ENCODE peak calls at places on chromosomes 16 and 17, in four cellular contexts. H is activated CD8-positive, alpha-beta T cell treated with anti-CD3 and anti-CD28 coated beads for 36 hours; I is testis; J is IMR-90. T is an unnamed sample.

GRCh38 chr16:86614699-86615098 is 36.4 kb downstream of the FOXL1 start:
- DNase-seq in H (no peak), I (peak), J (no peak), T (no peak)

GRCh38 chr17:55607736-55608341 is 96.6 kb upstream of the SMIM36 start:
- DNase-seq in I (peak), H (no peak), J (peak), T (no peak)

GRCh38 chr16:67542464-67542863 is 13.8 kb downstream of the RIPOR1 start:
- DNase-seq in I (no peak), H (peak), J (peak), T (peak)

GRCh38 chr16:47687694-47688093 is 226.6 kb downstream of the PHKB start:
- DNase-seq in I (no peak), H (no peak), J (peak), T (peak)

GRCh38 chr16:66581246-66581952 is 2.1 kb downstream of the CMTM2 start:
- DNase-seq in H (no peak), I (no peak), J (peak), T (peak)

GRCh38 chr16:65574311-65574966 is 452.6 kb upstream of the CDH11 start:
- DNase-seq in J (no peak), I (peak), H (no peak), T (no peak)

GRCh38 chr16:85894266-85894665 is 4.7 kb upstream of the IRF8 start:
- DNase-seq in H (peak), J (no peak), I (no peak), T (no peak)

GRCh38 chr16:50879873-50880695 is 138.2 kb downstream of the CYLD start:
- DNase-seq in I (no peak), J (no peak), H (no peak), T (no peak)

GRCh38 chr17:57406981-57407286 is 150.6 kb downstream of the MSI2 start:
- DNase-seq in I (no peak), H (peak), J (no peak), T (no peak)

GRCh38 chr17:47317119-47317518 is 6.6 kb upstream of the EFCAB13 start:
- DNase-seq in H (no peak), I (no peak), J (peak), T (no peak)

GRCh38 chr17:65074778-65075250 is 18.3 kb upstream of the GNA13 start:
- DNase-seq in H (no peak), I (peak), J (peak), T (no peak)

GRCh38 chr16:86066755-86067154 is 167.8 kb downstream of the IRF8 start:
- DNase-seq in I (no peak), H (no peak), J (no peak), T (no peak)

GRCh38 chr16:24539850-24540484 is 601 bp downstream of the RBBP6 start:
- DNase-seq in I (peak), J (peak), H (peak), T (no peak)

GRCh38 chr17:31323551-31323950 is 2.1 kb upstream of the EVI2A start:
- DNase-seq in J (no peak), H (no peak), I (no peak), T (no peak)

GRCh38 chr16:67034478-67034877 is 5.5 kb downstream of the CBFB start:
- DNase-seq in J (peak), H (no peak), I (no peak), T (no peak)

GRCh38 chr17:80586464-80587228 is 42.0 kb downstream of the RPTOR start:
- DNase-seq in I (peak), J (peak), H (no peak), T (peak)

GRCh38 chr17:66178642-66179041 is 13.3 kb downstream of the CEP112 start:
- DNase-seq in J (no peak), H (no peak), I (no peak), T (no peak)

GRCh38 chr16:86459266-86459665 is 51.1 kb upstream of the FOXF1 start:
- DNase-seq in J (no peak), H (no peak), I (no peak), T (no peak)

GRCh38 chr17:40540448-40540847 is 24.8 kb downstream of the CCR7 start:
- DNase-seq in H (peak), I (no peak), J (no peak), T (no peak)

GRCh38 chr16:8774208-8774607 is 23.2 kb downstream of the TMEM186 start:
- DNase-seq in J (no peak), I (no peak), H (no peak), T (no peak)

GRCh38 chr16:16857603-16858283 is 478.8 kb downstream of the NPIPA7 start:
- DNase-seq in H (no peak), I (no peak), J (no peak), T (no peak)

GRCh38 chr16:67170168-67170947 is at the start of gene NOL3:
- DNase-seq in H (peak), I (peak), J (peak), T (peak)

GRCh38 chr16:10862432-10862831 is 14.6 kb upstream of the CIITA start:
- DNase-seq in I (peak), H (no peak), J (peak), T (peak)

DNA sequence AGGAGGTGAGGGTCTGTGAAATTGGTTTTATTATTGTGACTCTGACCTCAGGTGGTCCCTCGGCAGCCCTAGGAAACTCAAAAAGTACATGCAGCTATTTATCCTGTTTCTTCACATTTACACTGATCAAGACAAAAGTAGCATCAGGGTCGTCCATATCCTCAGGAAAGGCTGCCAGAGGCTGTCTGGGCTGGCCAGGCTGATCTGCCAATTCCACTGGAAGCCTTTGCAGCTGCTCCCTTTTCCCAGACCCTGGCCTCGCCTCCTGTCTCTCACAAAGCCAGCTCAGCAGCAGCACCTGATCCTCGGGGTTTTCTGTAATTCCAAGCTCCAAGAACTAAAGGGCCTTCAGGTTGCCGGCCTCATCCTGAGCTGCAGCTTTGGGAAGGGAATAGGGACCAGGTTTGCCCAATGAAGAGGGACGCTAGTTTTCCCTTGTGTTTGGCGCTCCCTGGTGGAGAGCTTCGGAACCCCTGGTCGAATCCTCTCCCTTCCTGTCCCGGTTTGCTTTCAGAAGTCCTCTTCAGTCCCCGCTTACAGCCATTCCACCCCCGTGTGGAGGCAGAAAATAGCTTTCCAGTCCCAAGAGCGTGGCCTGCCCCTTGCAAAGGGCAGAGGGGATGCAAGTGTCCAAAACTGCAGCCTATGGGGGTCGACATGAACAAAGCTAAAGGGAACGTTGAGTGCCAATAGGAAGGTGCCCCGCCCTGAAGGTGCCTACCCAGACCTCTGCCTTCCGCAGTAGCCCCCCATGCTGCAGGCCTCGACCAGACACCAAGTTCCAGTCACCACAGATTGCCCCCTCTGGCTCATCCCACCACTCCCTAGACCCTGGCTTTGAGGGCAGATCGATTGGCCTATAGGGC is 13.4 kb downstream of the MFSD6L start:
- DNase-seq in H (peak), I (peak), J (peak), T (peak)
- TF ChIP-seq CTCF in H (peak), I (peak), J (peak), T (peak)

GRCh38 chr16:1764971-1765370 is 6.4 kb downstream of the NME3 start:
- DNase-seq in I (no peak), H (no peak), J (no peak), T (no peak)

GRCh38 chr16:1762196-1762878 is 9.0 kb downstream of the NME3 start:
- DNase-seq in H (no peak), J (no peak), I (no peak), T (no peak)

GRCh38 chr16:1765826-1766225 is 5.5 kb downstream of the NME3 start:
- DNase-seq in I (no peak), J (no peak), H (no peak), T (no peak)

GRCh38 chr16:1762879-1763520 is 8.3 kb downstream of the NME3 start:
- DNase-seq in J (no peak), H (no peak), I (no peak), T (no peak)

GRCh38 chr16:1763521-1764511 is 7.5 kb downstream of the NME3 start:
- DNase-seq in H (no peak), J (no peak), I (no peak), T (no peak)
- TF ChIP-seq CTCF in H (no peak), J (peak), I (no peak), T (peak)

GRCh38 chr17:3659541-3660111 is 8.8 kb downstream of the TAX1BP3 start:
- DNase-seq in H (no peak), J (peak), I (peak), T (peak)
- TF ChIP-seq CTCF in H (no peak), J (no peak), I (peak), T (peak)

GRCh38 chr17:19507673-19508326 is 25.9 kb upstream of the SLC47A1 start:
- DNase-seq in H (peak), I (peak), J (peak), T (peak)
- TF ChIP-seq CTCF in H (no peak), I (no peak), J (no peak), T (peak)

DNA sequence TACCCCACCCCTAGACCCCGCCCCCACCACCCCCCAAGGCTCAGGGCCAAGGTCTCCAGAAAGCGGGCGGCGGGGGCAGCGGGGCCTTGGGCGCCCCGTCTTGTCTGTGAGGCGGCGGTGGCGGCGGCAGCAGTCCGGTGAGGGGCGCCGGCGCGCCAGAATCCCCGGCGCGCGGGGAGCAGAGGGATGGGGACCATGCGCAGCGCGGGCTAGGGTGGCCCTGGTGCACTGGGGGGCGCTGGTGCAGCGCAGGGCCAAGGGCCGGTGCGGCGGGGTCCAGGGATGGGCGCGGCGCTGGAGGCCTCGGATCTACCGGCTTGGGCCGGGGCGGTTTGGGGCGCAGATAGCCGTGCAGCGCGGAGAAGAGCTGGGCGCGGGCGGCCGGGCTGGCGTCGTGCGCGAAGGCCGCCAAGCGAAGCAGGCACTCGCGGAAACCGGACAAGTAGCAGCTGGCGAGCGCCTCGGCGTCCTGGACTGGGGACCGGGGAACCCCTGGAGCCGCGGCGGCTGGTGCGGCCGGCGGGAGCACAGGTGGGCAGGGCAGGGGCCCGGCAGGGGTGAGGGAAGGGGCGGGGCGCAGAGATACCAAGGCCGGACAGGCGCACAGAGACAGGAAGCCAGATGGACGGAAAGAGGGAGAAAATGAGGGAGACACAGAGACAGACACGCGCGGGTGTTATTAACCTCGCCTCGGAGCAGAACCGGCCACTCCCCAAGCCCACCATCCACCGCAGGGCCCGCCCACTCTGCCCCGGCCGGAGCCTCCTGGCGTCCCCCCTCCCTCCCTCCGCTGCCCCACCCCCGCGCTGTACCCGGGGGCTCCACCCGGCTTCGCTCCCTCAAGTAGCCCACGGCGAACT is 2.1 kb downstream of the HES7 start:
- DNase-seq in J (peak), I (peak), H (peak), T (peak)
- TF ChIP-seq CTCF in J (peak), I (peak), H (peak), T (peak)

GRCh38 chr16:4416200-4417032 is at the start of gene CORO7:
- DNase-seq in I (peak), H (peak), J (peak), T (peak)
- TF ChIP-seq CTCF in I (peak), H (no peak), J (no peak), T (no peak)

DNA sequence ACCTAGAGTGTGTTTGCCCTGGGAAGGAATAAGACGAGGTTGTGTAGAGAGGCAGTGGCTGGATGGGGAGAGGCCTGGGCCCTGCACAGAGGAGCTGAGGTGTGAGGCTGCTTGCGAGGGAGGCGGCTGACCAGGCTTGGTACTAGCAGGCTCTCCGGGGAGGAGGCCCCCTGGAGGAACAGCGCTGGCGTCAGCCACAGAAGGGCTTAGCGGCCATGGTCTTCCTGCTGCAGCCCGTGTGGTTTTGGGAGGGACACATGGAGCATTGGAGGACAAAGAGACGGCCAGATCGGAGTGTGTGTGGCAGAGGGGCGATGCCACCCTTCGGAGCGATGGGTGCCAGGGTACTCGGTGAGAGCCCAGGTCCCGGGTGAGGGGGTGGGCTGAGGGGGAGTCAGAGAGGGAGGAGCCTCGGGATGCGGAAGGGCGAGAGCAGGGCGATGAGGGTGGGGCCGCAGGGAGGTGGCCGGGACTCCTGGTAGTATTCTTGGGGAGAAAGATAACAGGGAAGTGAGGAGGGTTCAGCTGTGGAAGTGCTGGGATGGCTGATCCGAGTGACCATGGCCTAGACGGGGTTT is 8.2 kb downstream of the BANP start:
- DNase-seq in I (no peak), H (peak), J (no peak), T (no peak)
- TF ChIP-seq CTCF in I (no peak), H (no peak), J (no peak), T (no peak)

GRCh38 chr17:34892864-34893263 is 68.4 kb downstream of the CCT6B start:
- DNase-seq in H (peak), J (no peak), I (peak), T (no peak)
- TF ChIP-seq CTCF in H (no peak), J (peak), I (peak), T (peak)

DNA sequence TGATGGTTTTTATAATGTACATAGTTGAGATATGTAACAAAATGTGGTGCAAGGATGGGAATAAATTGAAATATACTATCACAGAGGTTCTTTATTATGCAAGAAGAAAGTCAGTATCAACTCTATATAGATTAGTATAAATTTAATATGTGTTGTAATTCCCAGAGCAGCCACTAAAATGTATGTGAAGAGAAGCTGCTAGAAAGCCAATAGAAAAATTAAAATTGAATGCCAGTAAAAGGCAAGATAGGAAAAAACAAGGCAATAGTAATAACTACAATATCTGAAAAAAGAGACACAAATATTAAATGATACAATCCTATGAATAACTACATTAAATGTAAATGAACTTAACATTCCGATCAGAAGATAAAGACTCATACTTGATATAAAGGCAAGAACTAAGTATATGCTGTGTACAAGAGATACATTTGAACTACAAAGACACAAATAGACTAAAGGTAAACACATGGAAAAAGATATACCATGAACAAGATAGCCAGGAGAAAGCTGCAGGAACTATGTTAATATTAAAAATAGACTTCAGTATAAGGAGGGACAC is 92.0 kb downstream of the ABCA8 start:
- DNase-seq in I (no peak), H (no peak), J (no peak), T (no peak)
- TF ChIP-seq CTCF in I (no peak), H (no peak), J (no peak), T (no peak)

GRCh38 chr17:76357597-76358158 is 4.0 kb upstream of the PRPSAP1 start:
- DNase-seq in I (no peak), J (no peak), H (no peak), T (no peak)
- TF ChIP-seq CTCF in I (no peak), J (no peak), H (no peak), T (no peak)